ENCODE peak calls at places on chromosome 10, in four cellular contexts. A is HepG2, B is GM12878, E is K562. J is an unnamed sample. For H3K27me3, the result is how much of the 10 kb centered on the place peaks cover.

GRCh38 chr10:122564980-122565379 is 4.4 kb downstream of the DMBT1 start:
- DNase-seq in B (no peak), A (no peak), E (no peak), J (no peak)

GRCh38 chr10:62759599-62760175 is 44.8 kb upstream of the ADO start:
- DNase-seq in A (no peak), B (no peak), E (no peak), J (no peak)

GRCh38 chr10:72323108-72323932 is 31.4 kb downstream of the DNAJB12 start:
- DNase-seq in A (no peak), B (no peak), E (no peak), J (no peak)

GRCh38 chr10:99325261-99325660 is 3.9 kb upstream of the CNNM1 start:
- DNase-seq in E (no peak), A (peak), B (no peak), J (no peak)

GRCh38 chr10:113027574-113028392 is 77.7 kb downstream of the TCF7L2 start:
- DNase-seq in B (no peak), E (no peak), A (peak), J (no peak)

GRCh38 chr10:103734731-103735130 is 120.6 kb downstream of the SH3PXD2A start:
- DNase-seq in B (no peak), A (no peak), E (no peak), J (no peak)

GRCh38 chr10:112389147-112389822 is 15.4 kb downstream of the ACSL5 start:
- DNase-seq in B (peak), E (no peak), A (peak), J (peak)

GRCh38 chr10:35910234-35910633 is 268.1 kb upstream of the FZD8 start:
- DNase-seq in A (no peak), E (no peak), B (no peak), J (no peak)

GRCh38 chr10:129500617-129501339 is 33.7 kb downstream of the MGMT start:
- DNase-seq in B (no peak), A (peak), E (no peak), J (no peak)

GRCh38 chr10:31061941-31062340 is 30.3 kb upstream of the ZNF438 start:
- DNase-seq in A (no peak), B (no peak), E (no peak), J (no peak)

GRCh38 chr10:10663587-10663986 is 354.1 kb upstream of the CELF2 start:
- DNase-seq in B (no peak), A (no peak), E (no peak), J (no peak)

GRCh38 chr10:116385994-116386809 is 41.4 kb upstream of the PNLIPRP3 start:
- DNase-seq in B (no peak), E (no peak), A (peak), J (peak)

GRCh38 chr10:71316081-71316785 is 2.8 kb upstream of the SLC29A3 start:
- DNase-seq in B (no peak), E (no peak), A (no peak), J (no peak)

GRCh38 chr10:34506773-34507172 is 308.3 kb downstream of the PARD3 start:
- DNase-seq in B (no peak), A (no peak), E (no peak), J (no peak)

GRCh38 chr10:97454330-97455036 is 8.5 kb downstream of the ZDHHC16 start:
- DNase-seq in B (no peak), E (no peak), A (no peak), J (no peak)

GRCh38 chr10:43843331-43844101 is 194.8 kb upstream of the ZNF32 start:
- DNase-seq in A (no peak), B (no peak), E (no peak), J (no peak)

GRCh38 chr10:3665316-3665908 is 119.6 kb downstream of the KLF6 start:
- DNase-seq in A (no peak), E (peak), B (no peak), J (no peak)

GRCh38 chr10:101986277-101986971 is 69.5 kb downstream of the ARMH3 start:
- DNase-seq in A (no peak), B (no peak), E (no peak), J (no peak)

GRCh38 chr10:697097-697875 is 7.8 kb upstream of the DIP2C start:
- DNase-seq in E (no peak), A (no peak), B (no peak), J (no peak)

GRCh38 chr10:17989908-17990767 is 38.4 kb downstream of the SLC39A12 start:
- DNase-seq in B (peak), A (no peak), E (no peak), J (peak)

GRCh38 chr10:11521860-11522259 is 89.6 kb downstream of the USP6NL start:
- DNase-seq in B (no peak), E (no peak), A (no peak), J (no peak)

GRCh38 chr10:2978111-2978510 is 89.2 kb upstream of the PFKP start:
- DNase-seq in E (no peak), A (peak), B (peak), J (peak)

GRCh38 chr10:99435986-99436633 is 5.7 kb upstream of the GOT1 start:
- DNase-seq in A (peak), E (peak), B (no peak), J (peak)

GRCh38 chr10:72176701-72177100 is 39.1 kb upstream of the ANAPC16 start:
- DNase-seq in A (no peak), B (no peak), E (no peak), J (no peak)

GRCh38 chr10:46542567-46543323 is 13.7 kb downstream of the GPRIN2 start:
- DNase-seq in B (no peak), A (no peak), E (no peak), J (no peak)

GRCh38 chr10:28909875-28910274 is 232.6 kb downstream of the BAMBI start:
- DNase-seq in E (no peak), A (no peak), B (no peak), J (no peak)

GRCh38 chr10:17474595-17474994 is 20.2 kb upstream of the ST8SIA6 start:
- DNase-seq in A (no peak), B (no peak), E (peak), J (peak)

GRCh38 chr10:100791254-100792058 is 46.1 kb downstream of the PAX2 start:
- DNase-seq in E (no peak), B (no peak), A (no peak), J (no peak)

GRCh38 chr10:100793055-100793454 is 47.7 kb downstream of the PAX2 start:
- DNase-seq in B (no peak), E (no peak), A (no peak), J (no peak)

GRCh38 chr10:100788027-100788900 is 42.9 kb downstream of the PAX2 start:
- DNase-seq in B (no peak), E (no peak), A (no peak), J (no peak)

GRCh38 chr10:100790761-100791208 is 45.4 kb downstream of the PAX2 start:
- DNase-seq in E (no peak), A (peak), B (no peak), J (no peak)

DNA sequence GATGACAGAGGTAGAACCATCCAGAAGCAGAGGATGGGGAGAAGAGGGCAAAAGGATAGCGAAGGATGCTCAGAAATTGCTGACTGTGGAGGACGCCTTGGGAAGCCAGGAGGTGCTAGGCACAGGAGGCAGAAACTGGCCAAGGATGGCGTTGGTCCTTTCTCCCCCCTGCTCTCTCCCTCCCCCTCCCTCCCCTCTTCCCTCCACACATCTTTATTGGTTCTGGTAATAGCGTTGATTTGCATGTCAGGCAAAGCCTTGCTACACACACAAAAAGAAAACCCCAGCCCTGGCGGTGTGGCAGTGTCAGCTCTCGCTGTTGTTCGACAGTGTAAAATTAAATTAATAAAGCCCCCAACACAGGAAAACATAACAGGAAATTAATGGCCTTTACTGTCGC is 47.2 kb downstream of the PAX2 start:
- DNase-seq in A (no peak), B (no peak), E (no peak), J (no peak)
- TF ChIP-seq ZBTB33 in A (no peak), B (no peak), E (no peak), J (no peak)

GRCh38 chr10:48340734-48341133 is 34.3 kb downstream of the MAPK8 start:
- DNase-seq in A (no peak), B (no peak), E (no peak), J (no peak)

GRCh38 chr10:48343106-48343505 is 36.6 kb downstream of the MAPK8 start:
- DNase-seq in E (no peak), A (no peak), B (no peak), J (no peak)

DNA sequence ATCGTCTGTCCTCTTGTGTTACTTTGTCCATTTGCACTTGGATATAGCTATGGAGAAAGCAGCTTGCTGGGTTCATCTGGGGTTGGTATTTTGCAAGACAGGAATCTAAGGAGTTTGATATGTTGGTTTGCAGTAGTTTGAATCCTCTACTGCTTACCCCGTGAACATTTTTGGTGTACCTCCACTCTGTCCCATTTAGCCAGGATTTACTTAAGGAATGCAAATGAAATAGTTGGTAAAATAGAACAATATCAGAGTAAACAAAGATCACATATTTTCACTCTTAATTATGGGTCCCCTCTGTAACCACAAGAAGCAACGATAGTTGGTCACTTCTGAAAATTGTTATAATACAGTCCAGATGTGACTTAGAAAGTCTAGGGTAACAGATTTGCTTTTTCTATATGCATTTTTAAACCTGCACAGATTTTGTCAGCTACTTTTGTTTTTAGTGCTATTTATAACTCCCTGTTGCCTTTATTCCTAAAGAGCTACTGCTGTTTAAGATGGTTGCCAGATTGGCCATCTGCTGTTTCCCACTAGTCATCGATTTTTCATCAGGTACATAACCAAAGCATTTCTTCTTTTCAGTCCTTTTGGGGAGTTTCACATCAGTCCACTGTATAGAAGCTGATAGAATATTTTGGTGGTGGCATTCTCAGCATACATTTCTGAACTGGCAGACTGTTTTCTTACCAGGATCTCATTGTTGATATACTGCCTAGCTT is 37.6 kb downstream of the MAPK8 start:
- DNase-seq in B (no peak), E (no peak), A (no peak), J (no peak)
- TF ChIP-seq SP1 in B (no peak), E (no peak), A (no peak), J (no peak)

DNA sequence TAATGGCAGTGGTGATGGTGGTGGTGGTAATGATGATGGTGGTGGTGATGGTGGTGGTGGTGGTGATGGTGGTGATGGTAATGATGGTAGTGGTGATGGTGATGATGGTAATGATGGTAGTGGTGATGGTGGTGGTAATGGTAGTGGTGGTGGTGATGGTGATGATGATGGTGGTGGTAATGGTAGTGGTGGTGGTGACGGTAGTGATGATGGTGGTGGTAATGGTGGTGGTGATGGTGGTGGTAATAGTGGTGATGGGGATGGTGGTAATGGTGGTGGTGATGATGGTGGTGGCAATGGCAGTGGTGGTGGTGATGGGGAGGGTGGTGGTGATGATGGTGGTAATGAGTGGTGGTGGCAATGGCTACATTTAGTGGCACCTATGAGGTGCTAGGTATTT is 105.7 kb downstream of the GRK5 start:
- DNase-seq in A (no peak), E (no peak), B (no peak), J (no peak)
- H3K27me3 ChIP-seq in A (under half), E (under half), B (under half), J (under half)

GRCh38 chr10:125158528-125159485 is 1.6 kb downstream of the CTBP2 start:
- DNase-seq in E (peak), A (no peak), B (no peak), J (no peak)
- TF ChIP-seq ZBTB33 in E (no peak), A (no peak), B (no peak), J (no peak)

J was measured in HCT116.